ENCODE peak calls at places on chromosomes 3 and 15, in nine cellular contexts. U, K, I, X, C, Q, G, M and V are unnamed samples.
A peak's percentile ranks its signal among the peaks of the same experiment; 100 is the strongest.

GRCh38 chr3:30977592-30977991 is 83.1 kb upstream of the GADL1 start:
- DNase-seq in U (no peak), K (no peak), X (no peak), Q (no peak), I (no peak), M (no peak), G (no peak), C (no peak), V (no peak)

GRCh38 chr3:52193059-52193458 is 4.9 kb upstream of the ALAS1 start:
- DNase-seq in U (no peak), Q (peak; percentile 59), G (peak; percentile 77), K (no peak), X (no peak), C (no peak), M (no peak), I (peak; percentile 43), V (no peak)

GRCh38 chr3:192409838-192410683 is 317.3 kb downstream of the FGF12 start:
- DNase-seq in K (no peak), M (no peak), U (no peak), I (peak; percentile 54), Q (peak; percentile 34), G (peak; percentile 13), C (no peak), X (no peak), V (no peak)

GRCh38 chr15:64224508-64224907 is 61.7 kb upstream of the PPIB start:
- DNase-seq in G (no peak), X (no peak), U (no peak), M (no peak), I (no peak), C (no peak), K (no peak), Q (no peak), V (peak; percentile 56)

GRCh38 chr15:86077070-86077469 is 2.6 kb upstream of the AGBL1 start:
- DNase-seq in K (no peak), M (no peak), X (no peak), G (no peak), C (no peak), I (no peak), Q (no peak), U (no peak), V (no peak)

GRCh38 chr3:27209595-27210264 is 159.5 kb downstream of the NEK10 start:
- DNase-seq in U (no peak), X (no peak), M (no peak), C (no peak), I (no peak), G (no peak), Q (no peak), K (no peak), V (no peak)

GRCh38 chr3:50442940-50443579 is 60.4 kb downstream of the CACNA2D2 start:
- DNase-seq in U (peak; percentile 18), Q (no peak), X (peak; percentile 40), C (no peak), K (no peak), I (no peak), M (no peak), G (no peak), V (no peak)

GRCh38 chr3:88084006-88084597 is 25.0 kb downstream of the ZNF654 start:
- DNase-seq in Q (no peak), M (no peak), U (no peak), C (no peak), K (no peak), I (no peak), X (no peak), G (no peak), V (no peak)

GRCh38 chr3:141442914-141443313 is 43.9 kb upstream of the RASA2 start:
- DNase-seq in I (no peak), U (no peak), C (no peak), K (no peak), M (no peak), X (no peak), Q (no peak), G (no peak), V (no peak)

GRCh38 chr15:48285329-48286214 is 45.7 kb upstream of the DUT start:
- DNase-seq in U (peak; percentile 65), Q (peak; percentile 23), X (no peak), G (peak; percentile 72), C (no peak), I (peak; percentile 38), K (peak; percentile 61), M (peak; percentile 43), V (peak; percentile 47)

GRCh38 chr3:124246949-124247348 is 255.0 kb upstream of the ROPN1 start:
- DNase-seq in C (no peak), U (peak; percentile 11), G (peak; percentile 15), I (peak; percentile 30), K (peak; percentile 11), M (no peak), X (no peak), Q (no peak), V (no peak)

GRCh38 chr3:15535757-15536156 is 14.3 kb upstream of the COLQ start:
- DNase-seq in Q (no peak), C (no peak), G (peak; percentile 25), X (no peak), K (peak; percentile 81), I (no peak), U (no peak), M (no peak), V (no peak)

GRCh38 chr3:28287046-28287445 is 45.6 kb downstream of the CMC1 start:
- DNase-seq in K (no peak), U (no peak), C (no peak), I (no peak), M (no peak), G (no peak), X (no peak), Q (no peak), V (no peak)
- TF ChIP-seq CTCF in K (no peak), U (no peak), C (no peak), I (no peak), M (no peak), G (no peak), X (no peak), Q (no peak), V (no peak)

GRCh38 chr15:25862469-25863066 is 559 bp downstream of the ATP10A start:
- DNase-seq in M (no peak), G (no peak), X (peak; percentile 54), K (peak; percentile 53), U (no peak), C (no peak), Q (no peak), I (no peak), V (no peak)

GRCh38 chr15:25862087-25862468 is 1.0 kb downstream of the ATP10A start:
- DNase-seq in C (no peak), Q (no peak), M (no peak), G (no peak), I (no peak), K (peak; percentile 26), U (no peak), X (no peak), V (no peak)

GRCh38 chr15:25858952-25859760 is 4.0 kb downstream of the ATP10A start:
- DNase-seq in I (no peak), G (no peak), C (no peak), X (no peak), M (no peak), K (no peak), Q (no peak), U (no peak), V (no peak)

GRCh38 chr15:25859838-25860645 is 3.1 kb downstream of the ATP10A start:
- DNase-seq in I (no peak), K (peak; percentile 54), C (no peak), X (no peak), G (no peak), U (no peak), M (no peak), Q (no peak), V (no peak)

DNA sequence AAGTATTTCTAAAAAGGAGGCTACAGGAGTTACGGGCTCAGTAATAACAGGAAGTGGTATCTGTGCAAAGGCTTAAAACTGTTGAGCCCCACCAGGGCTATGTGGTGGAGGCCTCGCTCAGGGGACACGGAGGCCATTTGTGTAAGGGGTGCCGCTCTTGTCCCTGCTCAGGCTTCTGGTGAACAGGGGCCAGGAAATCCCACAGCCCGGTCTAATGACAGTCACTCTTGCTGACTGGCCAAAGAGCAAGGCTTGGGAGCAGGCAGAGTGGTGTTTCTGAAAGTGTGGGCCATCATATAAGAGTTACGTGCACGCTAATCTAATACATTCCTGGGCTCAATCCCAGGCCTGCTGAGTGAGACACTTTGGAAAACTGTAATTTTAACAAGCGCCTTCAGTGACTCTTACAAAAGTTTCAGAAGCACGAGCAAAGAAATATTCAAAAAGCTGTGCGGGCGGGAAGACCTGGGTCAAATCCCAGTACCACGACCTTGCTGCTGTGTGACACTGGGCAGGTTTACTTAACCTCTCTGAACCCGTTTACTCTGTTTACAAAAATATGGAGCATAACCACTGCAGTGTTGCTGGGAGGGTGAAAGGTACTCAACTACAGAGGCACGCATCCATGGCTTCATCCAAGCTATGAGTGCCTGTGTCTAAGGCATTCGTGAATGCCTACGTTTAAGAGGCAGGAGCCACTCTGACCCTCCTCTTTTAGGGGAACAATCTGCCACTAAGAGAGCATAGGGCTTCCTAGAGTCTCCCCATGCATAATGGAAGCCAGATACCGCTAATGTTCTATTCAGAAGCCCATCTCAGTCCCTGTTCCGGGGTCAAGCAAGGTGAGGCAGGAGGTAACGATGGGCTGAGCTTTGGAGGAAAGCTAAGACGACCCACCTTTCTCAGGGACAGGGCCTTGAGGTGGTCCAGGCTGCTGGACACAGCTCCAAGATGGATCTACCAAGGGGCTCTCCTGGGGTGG is 2.0 kb downstream of the ATP10A start:
- DNase-seq in Q (no peak), K (peak; percentile 64), M (no peak), X (no peak), I (no peak), G (no peak), C (no peak), U (no peak), V (no peak)
- TF ChIP-seq CTCF in Q (no peak), K (no peak), M (no peak), X (no peak), I (no peak), G (no peak), C (no peak), U (no peak), V (no peak)

GRCh38 chr3:65569845-65570405 is 468.8 kb downstream of the MAGI1 start:
- DNase-seq in M (no peak), K (no peak), C (no peak), G (no peak), I (no peak), U (no peak), Q (no peak), X (no peak), V (no peak)
- TF ChIP-seq CTCF in M (no peak), K (no peak), C (no peak), G (no peak), I (no peak), U (no peak), Q (no peak), X (no peak), V (no peak)

DNA sequence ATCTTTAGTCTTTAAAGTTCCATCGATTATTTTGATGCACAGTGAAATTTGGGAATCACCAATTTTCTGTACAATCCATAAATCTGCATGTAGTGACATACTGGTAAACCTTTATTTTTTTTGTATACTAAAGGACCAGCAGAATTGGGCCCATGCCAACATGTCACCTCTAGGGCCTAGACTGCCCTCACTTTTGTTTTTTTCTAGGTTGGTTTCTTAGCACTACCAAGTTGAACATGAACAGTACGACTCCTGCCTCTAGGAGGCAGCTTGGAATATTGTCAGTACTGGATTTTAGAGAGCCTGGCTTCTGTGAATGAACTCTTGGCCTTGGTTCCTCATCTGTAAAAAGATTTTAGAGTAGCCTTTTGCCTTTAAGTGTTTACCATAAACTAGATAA is 32.3 kb downstream of the NKIRAS1 start:
- DNase-seq in M (no peak), C (no peak), G (no peak), Q (no peak), X (no peak), I (no peak), K (no peak), U (no peak), V (no peak)
- TF ChIP-seq CTCF in M (no peak), C (no peak), G (no peak), Q (no peak), X (no peak), I (no peak), K (no peak), U (no peak), V (no peak)